ENCODE peak calls at places on chromosomes 16 and 17, in seven cellular contexts. L is WERI-Rb-1, T is adrenal gland, G is OCI-LY7, Q is sigmoid colon, B is DND-41, C is PC-3. E is an unnamed sample.

GRCh38 chr17:75808905-75809621 is 24.5 kb downstream of the UNK start:
- DNase-seq in L (no peak), T (peak), G (no peak), Q (peak), B (no peak), C (no peak), E (no peak)

GRCh38 chr17:77802811-77803220 is 155.7 kb upstream of the TNRC6C start:
- DNase-seq in L (peak), T (no peak), G (no peak), Q (peak), B (no peak), C (no peak), E (no peak)

GRCh38 chr16:24423332-24423731 is 116.0 kb upstream of the RBBP6 start:
- DNase-seq in L (no peak), T (no peak), G (no peak), Q (no peak), B (no peak), C (no peak), E (no peak)

GRCh38 chr17:68512967-68513474 is 791 bp downstream of the PRKAR1A start:
- DNase-seq in L (no peak), T (peak), G (peak), Q (peak), B (no peak), C (peak), E (no peak)

GRCh38 chr17:1762233-1762905 is 509 bp downstream of the SERPINF1 start:
- DNase-seq in L (peak), T (no peak), G (no peak), Q (peak), B (no peak), C (no peak), E (no peak)

GRCh38 chr16:1357906-1358566 is 6.3 kb downstream of the GNPTG start:
- DNase-seq in L (no peak), T (peak), G (no peak), Q (no peak), B (no peak), C (peak), E (no peak)

GRCh38 chr17:4834621-4835020 is 1.5 kb downstream of the MINK1 start:
- DNase-seq in L (peak), T (no peak), G (peak), Q (no peak), B (no peak), C (peak), E (no peak)

GRCh38 chr16:6704306-6704705 is 628.3 kb upstream of the RBFOX1 start:
- DNase-seq in L (no peak), T (no peak), G (no peak), Q (no peak), B (no peak), C (no peak), E (no peak)

GRCh38 chr16:88589441-88589840 is 19.2 kb downstream of the ZC3H18 start:
- DNase-seq in L (no peak), T (no peak), G (no peak), Q (no peak), B (no peak), C (no peak), E (no peak)

GRCh38 chr17:58516644-58517377 is 2.4 kb upstream of the MTMR4 start:
- DNase-seq in L (no peak), T (no peak), G (no peak), Q (peak), B (no peak), C (no peak), E (no peak)

GRCh38 chr17:58521680-58522079 is 7.2 kb upstream of the MTMR4 start:
- DNase-seq in L (no peak), T (no peak), G (no peak), Q (no peak), B (no peak), C (no peak), E (no peak)

GRCh38 chr17:58517928-58518609 is 3.6 kb upstream of the MTMR4 start:
- DNase-seq in L (peak), T (peak), G (peak), Q (peak), B (peak), C (peak), E (peak)

GRCh38 chr17:58517378-58517927 is 3.0 kb upstream of the MTMR4 start:
- DNase-seq in L (no peak), T (no peak), G (no peak), Q (no peak), B (no peak), C (no peak), E (no peak)

GRCh38 chr17:58520843-58521430 is 6.5 kb upstream of the MTMR4 start:
- DNase-seq in L (peak), T (no peak), G (peak), Q (no peak), B (no peak), C (peak), E (no peak)
- H3K27ac ChIP-seq in L (no peak), T (peak), G (no peak), Q (no peak), B (no peak), C (no peak), E (no peak)

DNA sequence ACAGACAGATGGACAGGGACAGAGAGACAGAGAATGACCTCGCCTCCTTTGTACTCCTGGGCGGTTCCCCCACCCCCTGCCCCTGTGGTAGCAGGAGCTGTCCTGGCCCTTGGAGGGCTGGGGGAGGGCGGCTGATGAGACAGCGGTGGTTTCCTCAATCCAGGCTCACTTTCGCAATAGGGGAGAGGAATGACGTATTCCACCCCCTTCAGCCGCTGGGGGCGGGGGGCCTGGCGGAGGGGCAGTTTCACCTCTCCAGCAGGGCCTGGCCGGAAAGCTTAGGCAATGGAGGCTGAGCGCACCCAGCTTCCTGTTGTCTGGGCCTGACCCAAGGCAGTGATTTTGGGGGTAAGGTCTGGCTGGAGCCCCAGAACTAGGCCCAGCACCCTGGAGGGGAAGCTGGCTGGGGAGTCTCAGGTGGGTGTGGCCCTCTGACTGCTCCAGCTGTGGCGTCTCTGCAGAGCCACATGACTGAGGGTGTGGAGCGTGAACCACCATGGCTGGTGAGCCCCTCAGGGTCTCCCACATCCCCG is 7.4 kb downstream of the FMNL1 start:
- DNase-seq in L (no peak), T (peak), G (peak), Q (peak), B (peak), C (peak), E (peak)
- H3K27ac ChIP-seq in L (no peak), T (peak), G (peak), Q (peak), B (peak), C (peak), E (peak)

GRCh38 chr17:21289902-21290571 is 5.5 kb downstream of the MAP2K3 start:
- DNase-seq in L (no peak), T (no peak), G (no peak), Q (peak), B (no peak), C (no peak), E (no peak)

GRCh38 chr17:21292867-21293845 is 8.6 kb downstream of the MAP2K3 start:
- DNase-seq in L (no peak), T (no peak), G (no peak), Q (no peak), B (no peak), C (no peak), E (no peak)

GRCh38 chr17:21291357-21291756 is 6.8 kb downstream of the MAP2K3 start:
- DNase-seq in L (no peak), T (no peak), G (no peak), Q (no peak), B (no peak), C (no peak), E (no peak)

GRCh38 chr17:21293846-21294240 is 9.3 kb downstream of the MAP2K3 start:
- DNase-seq in L (no peak), T (no peak), G (no peak), Q (no peak), B (no peak), C (no peak), E (no peak)

DNA sequence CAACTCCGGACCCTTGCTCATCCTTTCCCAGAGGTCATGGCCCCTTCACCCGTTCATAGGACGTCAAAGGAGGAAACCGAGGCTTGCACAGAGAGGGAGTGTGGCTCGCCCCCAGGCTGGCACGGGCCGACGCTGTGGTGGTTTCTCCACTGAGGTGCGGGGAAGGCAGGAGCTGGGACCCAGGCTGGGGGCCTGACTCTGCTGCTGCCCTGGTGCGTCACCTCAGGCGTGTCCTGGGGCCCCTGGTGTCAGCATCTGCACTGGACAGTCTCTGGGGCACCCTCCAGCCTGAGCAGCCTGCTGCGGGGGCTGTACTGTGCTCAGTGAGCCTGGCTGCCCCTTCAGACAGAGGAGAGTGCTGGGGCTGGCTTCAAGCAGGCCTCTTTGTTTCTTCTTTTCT is 7.4 kb downstream of the MAP2K3 start:
- DNase-seq in L (no peak), T (no peak), G (no peak), Q (no peak), B (no peak), C (no peak), E (no peak)
- H3K27ac ChIP-seq in L (no peak), T (no peak), G (no peak), Q (no peak), B (no peak), C (no peak), E (no peak)

GRCh38 chr17:48597492-48597774 is 3.9 kb upstream of the HOXB5 start:
- DNase-seq in L (no peak), T (no peak), G (no peak), Q (no peak), B (no peak), C (no peak), E (no peak)
- H3K27ac ChIP-seq in L (no peak), T (peak), G (no peak), Q (peak), B (no peak), C (no peak), E (no peak)

GRCh38 chr17:20091161-20092029 is 82.2 kb downstream of the SPECC1 start:
- DNase-seq in L (no peak), T (no peak), G (no peak), Q (no peak), B (no peak), C (no peak), E (no peak)
- H3K27ac ChIP-seq in L (no peak), T (peak), G (no peak), Q (peak), B (no peak), C (no peak), E (peak)

GRCh38 chr16:78252757-78253156 is 153.3 kb downstream of the WWOX start:
- DNase-seq in L (no peak), T (no peak), G (no peak), Q (no peak), B (no peak), C (no peak), E (no peak)
- H3K27ac ChIP-seq in L (no peak), T (no peak), G (no peak), Q (no peak), B (no peak), C (no peak), E (no peak)

GRCh38 chr17:80465316-80465974 is 11.0 kb downstream of the NPTX1 start:
- DNase-seq in L (no peak), T (no peak), G (no peak), Q (no peak), B (no peak), C (no peak), E (no peak)

GRCh38 chr17:80464486-80464885 is 11.9 kb downstream of the NPTX1 start:
- DNase-seq in L (no peak), T (no peak), G (no peak), Q (no peak), B (no peak), C (no peak), E (no peak)

GRCh38 chr17:80466188-80466705 is 10.2 kb downstream of the NPTX1 start:
- DNase-seq in L (no peak), T (no peak), G (no peak), Q (no peak), B (no peak), C (no peak), E (no peak)

GRCh38 chr17:80461527-80462166 is 14.8 kb downstream of the NPTX1 start:
- DNase-seq in L (no peak), T (no peak), G (no peak), Q (no peak), B (no peak), C (no peak), E (no peak)

GRCh38 chr17:80463784-80464400 is 12.5 kb downstream of the NPTX1 start:
- DNase-seq in L (no peak), T (no peak), G (no peak), Q (no peak), B (no peak), C (no peak), E (no peak)
- H3K27ac ChIP-seq in L (no peak), T (no peak), G (no peak), Q (no peak), B (no peak), C (no peak), E (no peak)

GRCh38 chr16:4654387-4654901 is 29.8 kb downstream of the MGRN1 start:
- DNase-seq in L (no peak), T (no peak), G (no peak), Q (no peak), B (no peak), C (no peak), E (peak)

GRCh38 chr16:4654946-4655590 is 30.4 kb downstream of the MGRN1 start:
- DNase-seq in L (no peak), T (no peak), G (no peak), Q (no peak), B (no peak), C (no peak), E (no peak)

GRCh38 chr16:4652561-4652960 is 27.9 kb downstream of the MGRN1 start:
- DNase-seq in L (no peak), T (no peak), G (no peak), Q (no peak), B (no peak), C (no peak), E (no peak)

GRCh38 chr16:4655801-4656200 is 31.2 kb downstream of the MGRN1 start:
- DNase-seq in L (no peak), T (no peak), G (no peak), Q (no peak), B (no peak), C (no peak), E (no peak)

GRCh38 chr16:4653981-4654380 is 29.4 kb downstream of the MGRN1 start:
- DNase-seq in L (no peak), T (peak), G (no peak), Q (no peak), B (no peak), C (no peak), E (peak)
- H3K27ac ChIP-seq in L (no peak), T (peak), G (no peak), Q (no peak), B (no peak), C (no peak), E (no peak)

DNA sequence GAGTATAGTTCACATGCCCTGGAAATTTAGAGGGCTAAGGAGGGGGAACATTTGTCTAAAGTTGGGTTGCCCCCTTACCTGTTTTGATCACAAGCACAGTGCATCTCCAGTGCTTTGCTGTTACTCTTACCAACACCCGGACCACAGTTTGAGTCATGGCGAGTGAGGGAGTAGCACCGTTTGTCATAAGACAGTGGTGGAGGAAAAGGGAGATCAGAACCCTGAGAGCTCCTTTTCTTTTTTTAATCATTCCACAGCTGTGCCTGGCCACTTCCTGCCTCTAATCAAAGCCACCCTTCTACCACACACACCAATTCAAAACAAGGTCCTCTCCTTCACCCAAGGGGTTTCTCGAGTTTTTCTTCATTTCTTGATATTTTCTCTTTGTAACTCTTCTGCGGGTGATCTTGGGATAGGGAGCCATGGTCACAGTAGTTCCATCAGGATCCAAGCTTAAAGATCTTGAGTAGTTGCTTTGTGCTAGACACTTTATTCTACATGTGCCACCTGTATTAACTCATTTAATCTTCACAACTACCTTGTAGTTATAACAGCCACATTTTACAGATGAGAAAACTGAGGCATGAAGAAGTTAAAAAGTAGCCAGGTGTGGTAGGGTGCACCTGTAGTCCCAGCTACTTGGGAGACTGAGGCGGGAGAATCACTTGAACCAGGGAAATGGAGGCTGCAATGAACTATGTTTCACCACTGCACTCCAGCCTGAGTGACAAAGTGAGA is 5.0 kb upstream of the MYL4 start:
- DNase-seq in L (no peak), T (no peak), G (peak), Q (no peak), B (peak), C (no peak), E (no peak)
- H3K27ac ChIP-seq in L (no peak), T (peak), G (peak), Q (peak), B (peak), C (no peak), E (peak)

GRCh38 chr17:46915596-46915995 is 7.4 kb upstream of the GOSR2 start:
- DNase-seq in L (no peak), T (no peak), G (no peak), Q (no peak), B (no peak), C (peak), E (no peak)

GRCh38 chr17:46917516-46917915 is 5.4 kb upstream of the GOSR2 start:
- DNase-seq in L (no peak), T (no peak), G (no peak), Q (no peak), B (no peak), C (no peak), E (no peak)

GRCh38 chr17:46917041-46917440 is 5.9 kb upstream of the GOSR2 start:
- DNase-seq in L (no peak), T (no peak), G (no peak), Q (no peak), B (no peak), C (no peak), E (no peak)

GRCh38 chr17:46916211-46916610 is 6.7 kb upstream of the GOSR2 start:
- DNase-seq in L (no peak), T (no peak), G (no peak), Q (no peak), B (no peak), C (peak), E (no peak)

DNA sequence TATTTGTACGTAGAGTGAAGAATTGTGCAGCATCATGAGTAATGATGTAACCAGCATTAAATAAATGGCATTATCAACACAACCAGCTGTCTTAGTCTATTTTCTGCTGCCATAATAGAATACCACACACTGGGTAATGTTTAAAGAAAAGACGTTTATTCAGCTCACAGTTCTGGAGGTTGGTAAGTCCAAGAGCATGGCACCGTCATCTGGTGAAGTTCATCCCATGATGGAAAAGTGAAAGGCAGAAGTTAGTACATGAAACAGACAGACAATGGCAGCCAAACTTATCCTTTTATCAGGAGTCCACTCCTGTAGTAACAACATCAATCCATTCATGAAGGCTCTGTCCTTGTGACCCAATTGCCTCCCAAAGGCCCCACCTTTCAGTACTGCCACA is 6.3 kb upstream of the GOSR2 start:
- DNase-seq in L (no peak), T (no peak), G (no peak), Q (no peak), B (no peak), C (no peak), E (no peak)
- H3K27ac ChIP-seq in L (no peak), T (no peak), G (no peak), Q (no peak), B (no peak), C (no peak), E (no peak)

E was measured in lung.